ENCODE peak calls at places on chromosomes 11 and 22, in four cellular contexts. B is ovary, U is body of pancreas, Y is IMR-90. W is an unnamed sample.

GRCh38 chr22:34072585-34072984 is 152.3 kb upstream of the LARGE1 start:
- DNase-seq in Y (no peak), B (no peak), U (no peak), W (no peak)

GRCh38 chr11:102422817-102423725 is 29.5 kb downstream of the TMEM123 start:
- DNase-seq in U (no peak), Y (no peak), B (no peak), W (no peak)

GRCh38 chr11:129705341-129705740 is 110.3 kb upstream of the TMEM45B start:
- DNase-seq in U (no peak), B (no peak), Y (no peak), W (no peak)

GRCh38 chr11:125141686-125142535 is 22.6 kb upstream of the PKNOX2 start:
- DNase-seq in U (peak; percentile 27), Y (peak; percentile 29), B (no peak), W (no peak)

GRCh38 chr11:46026616-46027293 is 94.5 kb downstream of the PHF21A start:
- DNase-seq in B (no peak), U (no peak), Y (peak; percentile 73), W (no peak)

GRCh38 chr11:112025682-112026081 is 474 bp downstream of the DLAT start:
- DNase-seq in U (no peak), Y (peak; percentile 23), B (no peak), W (no peak)

GRCh38 chr11:86490582-86490981 is 115.9 kb downstream of the CCDC81 start:
- DNase-seq in Y (no peak), B (no peak), U (no peak), W (no peak)

GRCh38 chr22:42805016-42805997 is 51.8 kb downstream of the ARFGAP3 start:
- DNase-seq in Y (no peak), U (peak; percentile 80), B (no peak), W (peak; percentile 91)

GRCh38 chr11:67379061-67380058 is 6.0 kb upstream of the CLCF1 start:
- DNase-seq in B (peak; percentile 8), Y (no peak), U (no peak), W (no peak)

GRCh38 chr11:122642472-122642922 is 13.0 kb upstream of the UBASH3B start:
- DNase-seq in Y (peak; percentile 95), U (peak; percentile 24), B (no peak), W (no peak)

GRCh38 chr11:82676483-82677094 is 57.1 kb downstream of the FAM181B start:
- DNase-seq in Y (no peak), U (no peak), B (no peak), W (no peak)

GRCh38 chr22:35470903-35471321 is 69.7 kb upstream of the RASD2 start:
- DNase-seq in Y (peak; percentile 33), B (no peak), U (no peak), W (no peak)

GRCh38 chr11:12207384-12208150 is 97.2 kb downstream of the MICAL2 start:
- DNase-seq in B (no peak), U (no peak), Y (peak; percentile 86), W (no peak)

GRCh38 chr22:46582281-46582811 is 37.8 kb upstream of the GRAMD4 start:
- DNase-seq in U (peak; percentile 65), B (no peak), Y (no peak), W (no peak)
- TF ChIP-seq POLR2A in U (no peak), B (no peak), Y (no peak), W (no peak)

DNA sequence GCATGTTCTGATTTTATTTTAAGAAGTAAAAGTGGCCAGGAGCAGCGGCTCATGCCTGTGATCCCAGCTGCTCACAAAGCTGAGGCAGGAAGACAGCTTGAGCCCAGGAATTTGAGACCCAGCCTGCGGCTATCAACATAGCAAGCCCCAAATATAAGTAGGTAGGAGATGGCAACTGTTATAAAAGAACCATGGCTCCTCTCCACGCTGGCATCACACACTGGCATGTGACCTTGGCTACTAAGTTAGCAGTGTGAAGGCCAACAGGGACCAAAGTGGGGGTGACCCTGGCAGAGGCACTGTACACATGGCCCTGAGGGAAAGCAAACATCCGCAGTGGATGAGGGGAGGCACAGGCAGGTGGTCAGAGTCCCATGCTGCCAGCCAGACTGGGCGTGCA is 33.0 kb downstream of the TPST2 start:
- DNase-seq in U (peak; percentile 96), Y (no peak), B (no peak), W (no peak)
- H3K4me1 ChIP-seq in U (peaks cover 87% of the 10 kb centered on the region), Y (peaks cover 14% of the 10 kb centered on the region), B (peaks cover 2% of the 10 kb centered on the region), W (no peaks in the 10 kb centered on the region)

GRCh38 chr22:28484662-28485061 is 195.0 kb downstream of the TTC28 start:
- DNase-seq in U (no peak), Y (no peak), B (no peak), W (no peak)
- H3K27ac ChIP-seq in U (no peak overlapping the region), Y (no peak overlapping the region), B (no peak overlapping the region), W (no peak overlapping the region)

DNA sequence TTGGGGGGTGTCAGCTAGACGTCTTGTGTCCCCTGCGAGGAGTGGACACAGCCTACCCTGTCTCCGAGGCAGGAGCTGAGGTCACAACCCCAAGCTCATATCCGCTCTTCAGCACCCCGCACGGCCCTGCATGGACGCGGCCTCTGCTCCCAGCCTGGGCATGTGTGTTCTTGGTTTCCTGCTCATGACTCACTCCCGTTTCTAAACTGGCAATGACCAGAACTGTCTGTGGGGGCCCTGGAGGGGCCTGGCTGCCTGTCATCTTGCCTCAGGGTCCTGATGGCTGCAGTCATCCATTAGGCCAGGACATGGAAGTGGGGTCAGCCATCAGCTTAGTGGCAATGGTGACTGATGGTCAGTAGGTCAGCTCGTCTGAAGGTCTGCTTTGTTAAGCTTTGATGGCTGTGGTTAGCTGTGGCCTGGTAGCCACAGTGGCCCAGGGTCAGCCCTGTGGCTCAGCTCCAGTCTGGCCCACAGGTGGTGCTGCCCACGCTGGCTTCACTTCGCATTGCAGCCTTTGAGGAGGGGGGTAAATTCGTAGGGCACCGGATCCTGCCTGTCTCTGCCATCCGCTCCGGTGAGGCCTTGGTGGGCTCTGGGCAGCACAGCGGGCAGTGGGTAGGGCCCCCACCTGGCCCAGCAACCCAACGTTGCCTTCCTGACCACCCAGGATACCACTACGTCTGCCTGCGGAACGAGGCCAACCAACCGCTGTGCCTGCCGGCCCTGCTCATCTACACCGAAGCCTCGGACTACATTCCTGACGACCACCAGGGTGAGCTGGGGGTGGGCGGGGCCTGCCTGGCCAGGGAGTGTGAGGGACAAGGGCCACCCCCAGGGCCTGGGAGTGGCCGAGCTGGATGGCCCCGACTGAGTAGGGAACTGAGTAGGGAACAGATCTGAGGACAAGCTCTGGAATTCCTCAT is 12.0 kb downstream of the PLCB3 start:
- DNase-seq in B (no peak), Y (peak; percentile 56), U (no peak), W (no peak)
- TF ChIP-seq POLR2A in B (no peak), Y (no peak), U (no peak), W (no peak)

GRCh38 chr11:35348898-35349687 is 70.3 kb downstream of the SLC1A2 start:
- DNase-seq in Y (no peak), U (no peak), B (no peak), W (no peak)

GRCh38 chr11:35355102-35355749 is 64.1 kb downstream of the SLC1A2 start:
- DNase-seq in Y (no peak), U (no peak), B (no peak), W (no peak)

GRCh38 chr11:35354644-35355043 is 64.7 kb downstream of the SLC1A2 start:
- DNase-seq in U (no peak), Y (peak; percentile 38), B (no peak), W (no peak)

GRCh38 chr11:35349897-35350296 is 69.5 kb downstream of the SLC1A2 start:
- DNase-seq in U (no peak), Y (no peak), B (no peak), W (no peak)

DNA sequence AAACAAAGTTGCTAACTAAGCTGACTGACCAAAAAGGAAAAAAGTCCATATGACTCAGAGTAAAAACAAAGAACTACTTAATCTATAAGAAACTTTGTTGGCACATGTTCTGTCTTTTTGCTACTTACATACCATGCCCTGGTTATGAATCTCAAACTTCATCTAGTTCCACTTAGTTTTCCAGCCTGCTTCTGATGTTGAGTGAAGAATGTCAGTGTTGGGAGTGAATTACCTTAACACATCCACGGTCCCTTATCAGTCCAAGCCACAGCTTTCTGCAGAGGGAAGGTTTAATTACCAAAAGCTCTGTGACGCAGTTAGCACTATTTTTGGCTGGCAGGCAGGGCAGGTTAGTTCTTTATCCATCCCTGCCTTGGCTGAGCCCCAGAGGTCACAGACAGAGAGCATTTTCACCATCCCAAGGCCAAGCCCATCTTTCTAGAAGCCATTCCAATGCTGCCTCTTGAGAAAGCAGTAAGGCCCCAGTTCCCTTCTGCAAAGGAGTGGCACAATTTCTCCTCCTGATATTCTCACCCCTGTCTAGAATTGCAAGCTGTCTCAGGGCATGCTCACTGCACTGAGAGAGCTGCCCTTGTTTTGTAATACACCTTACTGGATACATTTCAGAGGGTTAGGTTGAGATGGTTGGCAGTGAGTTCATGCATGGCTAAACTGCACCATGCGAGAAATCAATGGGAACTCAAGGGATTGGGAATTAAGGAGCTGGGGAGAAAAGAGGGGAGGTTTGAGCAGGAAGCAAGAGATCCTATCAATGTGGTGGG is 67.1 kb downstream of the SLC1A2 start:
- DNase-seq in Y (peak; percentile 84), B (no peak), U (no peak), W (no peak)
- H3K4me1 ChIP-seq in Y (peaks cover 18% of the 10 kb centered on the region), B (no peaks in the 10 kb centered on the region), U (peaks cover 20% of the 10 kb centered on the region), W (no peaks in the 10 kb centered on the region)

DNA sequence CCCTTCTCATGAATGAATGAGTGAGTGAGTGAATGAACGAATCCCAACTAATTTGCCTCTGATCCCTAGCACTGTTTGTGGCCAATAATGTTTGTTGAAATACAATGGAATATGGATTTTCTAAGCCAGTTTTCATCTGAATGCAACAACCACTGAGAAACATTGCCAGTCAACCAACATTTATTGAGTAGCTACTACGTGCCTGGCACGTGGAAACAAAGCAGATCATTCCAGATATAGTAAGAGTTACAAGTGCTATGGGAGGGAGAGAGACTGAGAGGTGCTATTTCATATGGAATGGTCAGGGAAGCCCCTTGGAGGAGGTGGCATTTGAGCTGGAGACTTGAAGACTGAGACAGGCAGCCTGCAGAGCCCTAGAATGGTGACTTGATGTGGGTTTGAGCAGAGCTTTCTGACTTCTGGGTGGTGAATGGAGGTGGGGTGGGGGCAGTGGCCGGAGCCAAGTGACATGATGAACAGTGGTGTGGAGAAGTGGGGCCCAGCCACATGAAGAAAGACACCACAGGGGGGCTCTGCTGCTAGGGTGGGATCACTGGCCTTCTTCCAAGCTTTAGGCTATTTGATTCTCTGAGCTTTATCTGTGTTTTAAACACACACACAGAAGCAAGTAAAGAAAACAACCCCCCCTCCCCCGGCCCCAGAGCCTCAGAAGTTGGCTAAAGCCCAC is 35.1 kb upstream of the SMTN start:
- DNase-seq in B (no peak), Y (no peak), U (no peak), W (no peak)
- H3K27ac ChIP-seq in B (peak overlapping the region; percentile 25), Y (no peak overlapping the region), U (no peak overlapping the region), W (peak overlapping the region; percentile 70)